ENCODE peak calls at places on chromosomes 13 and 19, in four cellular contexts. J is breast epithelium, I is right atrium auricular region, R is neural progenitor cell. Q is an unnamed sample.

GRCh38 chr19:33285441-33285927 is 16.9 kb downstream of the CEBPA start:
- DNase-seq in R (no peak), J (no peak), I (no peak), Q (no peak)

GRCh38 chr13:23655321-23655720 is 85.1 kb downstream of the TNFRSF19 start:
- DNase-seq in R (peak; percentile 52), J (no peak), I (no peak), Q (no peak)

GRCh38 chr13:89695343-89696257 is 1651.9 kb upstream of the MIR17HG start:
- DNase-seq in R (peak; percentile 60), I (no peak), J (no peak), Q (no peak)

GRCh38 chr13:20461481-20461859 is 64.2 kb downstream of the CRYL1 start:
- DNase-seq in I (no peak), J (no peak), R (no peak), Q (no peak)

GRCh38 chr19:51318687-51319675 is 7.5 kb downstream of the IGLON5 start:
- DNase-seq in I (no peak), J (no peak), R (peak; percentile 42), Q (no peak)

GRCh38 chr13:32824671-32825070 is 191.6 kb upstream of the KL start:
- DNase-seq in I (no peak), R (peak; percentile 16), J (no peak), Q (no peak)

GRCh38 chr19:55086730-55087541 is 11.3 kb downstream of the EPS8L1 start:
- DNase-seq in J (peak; percentile 85), I (peak; percentile 95), R (peak; percentile 99), Q (peak; percentile 96)

GRCh38 chr19:29321116-29321515 is 108.2 kb upstream of the UQCRFS1 start:
- DNase-seq in I (no peak), J (no peak), R (no peak), Q (no peak)

GRCh38 chr19:33388231-33388816 is 14.8 kb downstream of the CEBPG start:
- DNase-seq in I (no peak), J (peak; percentile 49), R (no peak), Q (peak; percentile 57)

GRCh38 chr19:58388175-58388526 is 1.1 kb downstream of the RPS5 start:
- DNase-seq in R (no peak), I (no peak), J (no peak), Q (no peak)

GRCh38 chr19:13228561-13228960 is 78.3 kb downstream of the IER2 start:
- DNase-seq in R (no peak), I (no peak), J (no peak), Q (no peak)

GRCh38 chr19:610801-611505 is 21.3 kb downstream of the HCN2 start:
- DNase-seq in J (no peak), I (no peak), R (no peak), Q (no peak)

DNA sequence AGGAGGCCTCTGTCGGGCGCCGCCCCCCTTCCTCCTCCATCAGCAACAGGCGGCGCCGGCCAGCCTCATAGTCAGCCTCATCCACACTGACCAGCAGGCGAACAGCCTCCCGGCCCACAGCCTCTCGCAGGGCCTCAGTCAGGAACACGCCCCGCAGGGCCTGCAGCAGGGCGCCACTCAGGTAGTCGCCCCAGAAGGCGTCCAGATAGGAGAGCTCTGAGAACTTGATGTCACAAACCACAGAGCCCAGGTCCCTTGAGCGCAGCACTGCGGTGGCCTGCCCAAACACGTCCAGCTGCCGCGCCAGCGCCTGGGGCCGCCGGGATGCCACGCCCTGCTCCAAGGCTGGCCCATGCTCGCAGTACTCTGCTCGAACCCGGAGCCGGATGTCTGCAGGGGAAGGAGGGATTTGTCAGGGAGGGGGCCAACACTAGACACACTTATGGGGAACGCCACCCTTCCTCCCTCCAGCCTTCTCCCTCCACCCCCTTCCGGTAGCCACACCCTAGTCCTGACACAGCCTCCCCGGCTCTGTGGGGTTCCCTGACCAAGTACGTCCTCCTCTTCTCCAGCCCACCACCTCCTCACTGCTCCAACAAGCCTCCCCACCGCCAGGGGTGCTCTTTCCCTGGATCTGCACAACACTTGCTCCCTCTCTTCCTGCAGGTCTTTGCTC is 17.9 kb downstream of the DEDD2 start:
- DNase-seq in J (no peak), I (no peak), R (no peak), Q (peak; percentile 81)
- TF ChIP-seq CTCF in J (no peak), I (no peak), R (no peak), Q (no peak)

GRCh38 chr13:25214371-25215252 is 42.5 kb upstream of the AMER2 start:
- DNase-seq in R (no peak), J (no peak), I (no peak), Q (no peak)
- TF ChIP-seq CTCF in R (no peak), J (no peak), I (no peak), Q (no peak)

GRCh38 chr19:7007859-7008258 is 13.4 kb downstream of the MBD3L2B start:
- DNase-seq in J (no peak), I (no peak), R (no peak), Q (no peak)

GRCh38 chr19:7000816-7001215 is 20.4 kb downstream of the MBD3L2B start:
- DNase-seq in R (no peak), J (no peak), I (no peak), Q (no peak)

GRCh38 chr19:6999938-7000732 is 21.1 kb downstream of the MBD3L2B start:
- DNase-seq in R (no peak), I (no peak), J (no peak), Q (no peak)

GRCh38 chr19:7006305-7006704 is 14.9 kb downstream of the MBD3L2B start:
- DNase-seq in J (no peak), I (no peak), R (no peak), Q (no peak)

GRCh38 chr19:7004313-7004931 is 16.8 kb downstream of the MBD3L2B start:
- DNase-seq in I (no peak), J (no peak), R (peak; percentile 38), Q (no peak)
- TF ChIP-seq CTCF in I (no peak), J (no peak), R (peak; percentile 77), Q (no peak)

GRCh38 chr19:40116075-40116474 is 25.3 kb upstream of the ZNF780A start:
- DNase-seq in I (no peak), J (no peak), R (no peak), Q (no peak)

GRCh38 chr19:40104754-40105153 is 14.0 kb upstream of the ZNF780A start:
- DNase-seq in I (no peak), J (no peak), R (no peak), Q (no peak)

DNA sequence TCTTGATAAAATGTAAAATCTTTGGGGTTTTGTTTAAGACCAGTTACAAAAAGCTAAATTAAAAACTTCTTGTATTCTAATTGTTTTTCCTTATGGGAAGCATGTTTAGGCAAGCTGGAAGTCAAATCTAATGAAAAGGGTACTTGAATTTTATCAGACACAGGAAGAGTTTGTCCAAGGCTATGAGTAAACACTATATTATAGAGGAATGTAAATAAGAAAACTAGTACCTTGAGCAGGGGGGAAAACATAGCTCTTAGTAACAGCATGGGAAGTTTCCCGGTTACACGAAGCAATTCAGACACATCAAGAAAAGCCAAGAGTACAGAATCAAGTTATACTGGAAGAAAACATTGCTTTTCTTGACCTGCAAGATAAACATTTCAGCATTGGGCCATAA is 19.8 kb upstream of the ZNF780A start:
- DNase-seq in J (no peak), I (no peak), R (no peak), Q (no peak)
- TF ChIP-seq CTCF in J (no peak), I (no peak), R (no peak), Q (no peak)

GRCh38 chr13:105202384-105202783 is 1333.1 kb downstream of the EFNB2 start:
- DNase-seq in J (no peak), R (peak; percentile 56), I (no peak), Q (no peak)
- TF ChIP-seq CTCF in J (peak; percentile 12), R (peak; percentile 69), I (no peak), Q (no peak)

GRCh38 chr13:100887729-100888151 is 213.1 kb upstream of the TMTC4 start:
- DNase-seq in J (no peak), I (no peak), R (no peak), Q (no peak)

GRCh38 chr13:100881291-100881864 is 206.8 kb upstream of the TMTC4 start:
- DNase-seq in J (no peak), I (no peak), R (no peak), Q (no peak)

GRCh38 chr13:100879255-100879654 is 204.7 kb upstream of the TMTC4 start:
- DNase-seq in R (no peak), J (no peak), I (no peak), Q (no peak)

GRCh38 chr13:100880166-100880565 is 205.6 kb upstream of the TMTC4 start:
- DNase-seq in R (no peak), J (no peak), I (no peak), Q (no peak)

DNA sequence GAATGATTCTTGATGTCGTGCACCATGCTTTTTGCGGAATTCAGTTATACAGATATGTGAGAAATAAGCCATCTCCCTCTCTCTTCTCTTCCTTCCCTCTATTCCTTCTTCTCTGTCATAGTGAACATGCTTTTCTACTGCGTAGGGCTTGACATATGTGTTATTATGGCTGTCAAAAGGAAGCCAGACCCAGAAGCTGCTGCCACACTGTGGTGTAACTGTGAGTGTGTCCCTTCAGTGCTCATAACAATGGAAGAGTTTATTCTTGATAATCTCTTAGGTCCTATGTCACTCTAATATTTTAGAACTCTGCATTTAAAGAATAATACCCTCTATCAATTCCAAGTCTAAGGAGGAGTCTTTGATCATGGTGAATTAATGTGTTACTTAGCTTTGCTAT is 208.9 kb upstream of the TMTC4 start:
- DNase-seq in I (no peak), J (no peak), R (no peak), Q (no peak)
- TF ChIP-seq CTCF in I (no peak), J (no peak), R (no peak), Q (no peak)

GRCh38 chr13:113584870-113585671 is 518 bp downstream of the TFDP1 start:
- DNase-seq in I (peak; percentile 56), J (peak; percentile 35), R (peak; percentile 45), Q (peak; percentile 75)
- TF ChIP-seq CTCF in I (no peak), J (no peak), R (no peak), Q (no peak)

GRCh38 chr13:110274687-110275086 is 32.3 kb downstream of the COL4A1 start:
- DNase-seq in I (peak; percentile 67), R (peak; percentile 38), J (no peak), Q (no peak)
- TF ChIP-seq CTCF in I (peak; percentile 16), R (peak; percentile 39), J (no peak), Q (no peak)

Q was measured in suprapubic skin.